ENCODE peak calls at places on chromosomes 7 and 10, in eight cellular contexts. L is testis, A is heart left ventricle, R is spleen, Q is H54, M is breast epithelium, P is endothelial cell of umbilical vein, X is body of pancreas. Z is an unnamed sample.

GRCh38 chr10:59995862-59996261 is 89.5 kb upstream of the CCDC6 start:
- DNase-seq in X (no peak), A (no peak), Q (no peak), R (no peak), P (no peak), L (no peak), M (no peak), Z (no peak)

GRCh38 chr10:43728425-43728824 is 79.7 kb upstream of the ZNF32 start:
- DNase-seq in L (no peak), A (no peak), X (no peak), R (peak), Q (no peak), M (no peak), P (no peak), Z (no peak)

GRCh38 chr10:1526427-1527055 is 210.8 kb downstream of the ADARB2 start:
- DNase-seq in L (peak), P (no peak), A (no peak), R (no peak), Q (no peak), X (no peak), M (no peak), Z (peak)

GRCh38 chr7:92266415-92267241 is 20.9 kb downstream of the ANKIB1 start:
- DNase-seq in A (no peak), X (no peak), M (no peak), Q (no peak), L (no peak), P (no peak), R (no peak), Z (no peak)

GRCh38 chr7:9557853-9558252 is 1124.4 kb downstream of the NXPH1 start:
- DNase-seq in Q (no peak), L (no peak), R (no peak), A (no peak), M (no peak), P (no peak), X (no peak), Z (no peak)

GRCh38 chr10:53744746-53745145 is 972.2 kb upstream of the MBL2 start:
- DNase-seq in A (no peak), R (no peak), P (no peak), L (no peak), Q (no peak), M (no peak), X (no peak), Z (no peak)

GRCh38 chr10:62071846-62072281 is 170.4 kb downstream of the ARID5B start:
- DNase-seq in L (no peak), A (no peak), M (no peak), R (no peak), P (no peak), Q (no peak), X (no peak), Z (no peak)

GRCh38 chr10:12638103-12638502 is 288.8 kb downstream of the CAMK1D start:
- DNase-seq in M (no peak), Q (no peak), R (no peak), L (no peak), P (no peak), X (peak), A (no peak), Z (no peak)

GRCh38 chr7:84042110-84042539 is 152.5 kb downstream of the SEMA3A start:
- DNase-seq in R (no peak), X (no peak), L (no peak), A (no peak), M (no peak), Q (no peak), P (peak), Z (no peak)

GRCh38 chr7:132380065-132380464 is 196.2 kb downstream of the PLXNA4 start:
- DNase-seq in A (no peak), X (peak), Q (no peak), P (no peak), M (no peak), L (peak), R (peak), Z (peak)

GRCh38 chr10:102799691-102800435 is 37.4 kb downstream of the CYP17A1 start:
- DNase-seq in X (no peak), M (peak), P (peak), R (no peak), Q (no peak), L (no peak), A (peak), Z (no peak)

GRCh38 chr10:103554488-103555320 is 61.2 kb downstream of the NEURL1 start:
- DNase-seq in R (no peak), A (peak), P (peak), X (peak), Q (no peak), M (peak), L (peak), Z (no peak)

GRCh38 chr7:131507592-131508331 is 48.7 kb downstream of the PODXL start:
- DNase-seq in A (peak), X (peak), L (peak), M (peak), R (peak), Q (no peak), P (peak), Z (peak)

GRCh38 chr10:130038019-130038555 is 72.5 kb downstream of the C10orf143 start:
- DNase-seq in L (no peak), P (no peak), A (no peak), R (no peak), M (peak), X (no peak), Q (no peak), Z (no peak)

DNA sequence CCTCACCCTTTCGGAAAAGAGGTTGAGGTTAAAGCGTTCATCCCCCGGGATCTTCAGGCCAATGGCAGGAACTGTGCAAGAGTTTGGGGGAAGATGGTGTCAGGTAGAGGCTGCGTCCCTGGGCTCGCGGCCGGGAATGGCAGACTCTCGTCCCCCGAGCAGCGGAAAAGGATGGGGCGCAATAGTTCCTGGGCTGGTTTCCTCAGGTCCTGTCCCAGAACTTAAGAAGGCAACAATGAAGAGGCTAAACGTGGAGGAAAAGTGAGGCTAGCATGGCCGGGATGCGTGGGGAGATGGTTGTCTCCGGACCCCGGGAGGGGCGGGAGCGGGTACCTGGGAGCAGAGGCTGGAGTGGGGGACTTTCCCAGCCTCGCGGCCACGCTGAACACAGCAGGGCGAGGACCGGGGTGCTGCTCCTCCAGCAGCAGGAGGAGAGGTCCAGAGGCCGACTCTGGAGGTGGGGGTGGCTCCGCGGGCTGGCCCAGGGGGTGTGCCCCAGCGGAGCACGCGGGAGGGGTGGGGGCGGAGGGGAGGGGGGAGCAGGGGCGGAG is 872 bp downstream of the IRF5 start:
- DNase-seq in P (no peak), L (no peak), Q (no peak), A (no peak), M (no peak), X (no peak), R (peak), Z (no peak)
- TF ChIP-seq POLR2A in P (no peak), L (no peak), Q (no peak), A (no peak), M (no peak), X (no peak), R (no peak), Z (no peak)

DNA sequence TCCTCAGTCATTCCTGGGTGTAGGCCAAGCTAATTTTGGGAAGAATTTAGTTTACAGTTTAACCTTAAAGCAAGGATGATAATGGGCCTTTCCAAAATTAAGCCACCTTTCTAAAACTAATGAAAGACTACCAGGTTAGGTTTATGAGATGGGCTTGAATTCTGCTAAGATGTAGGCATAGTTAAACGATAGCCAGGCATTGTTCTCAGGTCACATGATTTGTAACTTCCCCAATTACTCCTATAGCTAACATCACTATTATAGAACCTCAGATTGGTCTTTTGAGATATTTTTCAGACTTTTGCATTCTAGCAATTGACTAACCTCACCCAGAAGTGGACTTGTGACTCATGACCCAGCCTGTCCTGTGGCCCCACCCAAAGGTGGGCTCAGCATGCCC is 7.0 kb upstream of the NUB1 start:
- DNase-seq in A (no peak), Q (no peak), P (no peak), M (no peak), R (no peak), L (no peak), X (no peak), Z (no peak)
- TF ChIP-seq POLR2A in A (no peak), Q (no peak), P (no peak), M (no peak), R (no peak), L (no peak), X (no peak), Z (no peak)

DNA sequence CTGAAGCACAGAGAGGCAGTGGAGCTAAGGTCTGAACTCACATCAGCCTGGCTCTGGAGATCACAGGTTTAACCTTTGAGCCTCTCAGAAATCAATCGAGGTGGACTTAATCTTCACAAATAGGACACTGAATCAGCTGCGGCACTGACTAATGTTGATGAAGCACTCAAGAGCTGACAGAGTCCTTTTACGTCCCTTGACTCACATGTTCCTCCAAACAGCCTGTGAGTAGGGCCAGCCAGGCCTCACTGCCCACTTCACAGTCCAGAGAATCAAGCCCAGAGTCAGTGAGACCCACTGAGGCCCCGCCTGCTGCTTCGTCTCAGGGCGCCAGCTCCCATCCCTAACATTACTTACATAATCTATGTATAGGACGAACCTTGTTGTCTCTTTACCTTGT is 63.1 kb downstream of the TNS3 start:
- DNase-seq in X (no peak), Q (peak), P (no peak), M (no peak), L (no peak), R (peak), A (no peak), Z (no peak)
- TF ChIP-seq POLR2A in X (no peak), Q (no peak), P (no peak), M (no peak), L (no peak), R (no peak), A (no peak), Z (no peak)

GRCh38 chr7:6306471-6306870 is 34.0 kb upstream of the CYTH3 start:
- DNase-seq in L (no peak), Q (peak), A (no peak), P (peak), X (no peak), M (no peak), R (no peak), Z (no peak)
- TF ChIP-seq POLR2A in L (no peak), Q (no peak), A (no peak), P (no peak), X (no peak), M (no peak), R (no peak), Z (no peak)

GRCh38 chr10:119207713-119208552 is 562 bp downstream of the GRK5 start:
- DNase-seq in M (no peak), A (peak), R (peak), X (peak), L (peak), Q (peak), P (peak), Z (peak)

GRCh38 chr10:119209736-119210355 is 2.5 kb downstream of the GRK5 start:
- DNase-seq in Q (no peak), L (no peak), R (no peak), M (no peak), P (peak), A (no peak), X (no peak), Z (no peak)

GRCh38 chr10:119208553-119208940 is 1.2 kb downstream of the GRK5 start:
- DNase-seq in Q (peak), M (no peak), R (no peak), L (no peak), P (no peak), X (no peak), A (no peak), Z (no peak)

GRCh38 chr10:119210633-119211032 is 3.3 kb downstream of the GRK5 start:
- DNase-seq in P (no peak), R (no peak), X (no peak), Q (no peak), M (no peak), L (no peak), A (no peak), Z (no peak)

GRCh38 chr10:119209050-119209735 is 1.8 kb downstream of the GRK5 start:
- DNase-seq in M (peak), L (peak), X (peak), A (peak), Q (peak), R (peak), P (peak), Z (peak)
- TF ChIP-seq POLR2A in M (no peak), L (no peak), X (no peak), A (no peak), Q (no peak), R (no peak), P (no peak), Z (no peak)

DNA sequence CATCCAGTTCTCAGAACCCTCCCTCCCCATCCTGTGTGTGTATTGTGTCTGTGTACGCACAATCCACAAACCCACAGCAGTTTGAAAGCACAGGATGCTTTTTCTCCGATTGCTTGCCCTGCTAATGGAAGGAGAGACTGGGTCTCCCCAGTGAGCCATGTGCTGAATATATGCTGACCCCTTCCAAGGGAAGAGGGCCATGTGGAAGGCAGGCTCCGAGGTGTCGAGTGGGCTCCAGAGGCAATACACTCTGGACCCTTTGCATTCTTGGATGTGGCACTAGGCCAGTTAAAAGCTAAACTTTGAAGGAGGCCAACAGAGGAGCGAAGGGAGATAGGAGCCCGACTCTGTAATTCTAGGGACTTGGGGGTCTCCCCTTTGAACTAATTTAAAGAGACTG is 10.7 kb downstream of the DUSP5 start:
- DNase-seq in A (no peak), P (no peak), X (no peak), R (no peak), M (no peak), Q (no peak), L (no peak), Z (no peak)
- TF ChIP-seq POLR2A in A (no peak), P (no peak), X (no peak), R (no peak), M (no peak), Q (no peak), L (no peak), Z (no peak)

GRCh38 chr10:75695994-75696393 is 264.6 kb downstream of the LRMDA start:
- DNase-seq in X (no peak), Q (no peak), L (no peak), P (no peak), R (no peak), M (no peak), A (no peak), Z (no peak)
- TF ChIP-seq POLR2A in X (no peak), Q (no peak), L (no peak), P (no peak), R (no peak), M (no peak), A (no peak), Z (no peak)

DNA sequence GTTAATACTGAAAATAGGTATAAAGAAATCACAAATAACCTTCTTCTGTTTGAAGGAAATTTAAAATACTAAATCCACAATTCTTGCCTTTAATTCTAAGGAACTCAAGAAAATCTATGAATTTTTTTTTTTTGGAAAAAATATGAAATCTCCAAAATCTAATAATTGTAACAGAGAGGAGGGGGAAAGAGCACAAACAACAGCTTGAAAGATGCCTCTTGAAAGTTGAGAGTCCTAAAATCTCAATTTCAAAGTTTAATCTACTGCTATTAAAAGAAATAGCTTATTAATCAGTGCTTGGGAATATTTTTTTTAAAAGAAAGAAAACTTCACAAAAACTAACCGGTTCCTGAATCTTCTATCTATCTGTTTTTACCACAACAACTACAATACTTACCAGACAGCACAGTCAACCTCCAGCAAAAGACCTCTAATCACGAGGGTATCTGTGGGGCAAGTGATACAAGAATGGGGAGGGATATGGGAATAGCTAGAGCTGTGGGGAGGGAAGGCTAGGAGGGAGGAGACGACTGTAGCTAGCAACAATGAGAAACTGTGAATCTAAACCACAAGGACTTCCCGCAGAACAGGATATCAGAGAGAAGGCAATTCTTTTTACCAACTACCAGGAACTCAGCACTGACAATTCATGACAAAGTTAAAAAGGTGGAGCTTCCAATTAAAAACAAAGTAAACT is at the start of gene USP54:
- DNase-seq in A (no peak), P (peak), R (no peak), Q (peak), X (no peak), L (peak), M (no peak), Z (no peak)
- TF ChIP-seq POLR2A in A (no peak), P (no peak), R (no peak), Q (no peak), X (no peak), L (no peak), M (no peak), Z (no peak)